ENCODE peak calls at places on chromosomes 5 and 9, in four cellular contexts. One of them, this sample, is unnamed.

GRCh38 chr5:3186711-3187450 is 408.8 kb upstream of the IRX1 start:
- DNase-seq in foreskin fibroblast: no peak
- DNase-seq in tibial artery: no peak
- DNase-seq in GM12865: no peak
- DNase-seq in this sample: no peak

GRCh38 chr9:114059047-114059803 is 18.9 kb downstream of the AMBP start:
- DNase-seq in foreskin fibroblast: no peak
- DNase-seq in tibial artery: peak; percentile 88
- DNase-seq in GM12865: no peak
- DNase-seq in this sample: peak; percentile 17

GRCh38 chr5:134133213-134133994 is 18.9 kb downstream of the TCF7 start:
- DNase-seq in tibial artery: peak; percentile 62
- DNase-seq in foreskin fibroblast: no peak
- DNase-seq in GM12865: no peak
- DNase-seq in this sample: no peak

GRCh38 chr5:35924122-35924949 is 14.1 kb downstream of the CAPSL start:
- DNase-seq in GM12865: no peak
- DNase-seq in foreskin fibroblast: peak; percentile 73
- DNase-seq in tibial artery: no peak
- DNase-seq in this sample: peak; percentile 28

GRCh38 chr5:78269088-78269703 is 25.3 kb downstream of the AP3B1 start:
- DNase-seq in foreskin fibroblast: peak; percentile 15
- DNase-seq in GM12865: peak; percentile 4
- DNase-seq in tibial artery: no peak
- DNase-seq in this sample: peak; percentile 36

GRCh38 chr9:8855046-8855445 is 1055.5 kb upstream of the DMAC1 start:
- DNase-seq in tibial artery: no peak
- DNase-seq in GM12865: no peak
- DNase-seq in foreskin fibroblast: peak; percentile 70
- DNase-seq in this sample: peak; percentile 31

GRCh38 chr5:125484272-125485002 is 738.0 kb upstream of the ZNF608 start:
- DNase-seq in foreskin fibroblast: peak; percentile 95
- DNase-seq in GM12865: no peak
- DNase-seq in tibial artery: peak; percentile 92
- DNase-seq in this sample: peak; percentile 94

GRCh38 chr9:129253820-129254381 is 75.8 kb upstream of the IER5L start:
- DNase-seq in tibial artery: peak; percentile 91
- DNase-seq in foreskin fibroblast: no peak
- DNase-seq in GM12865: no peak
- DNase-seq in this sample: peak; percentile 64

GRCh38 chr5:124365491-124365890 is 380.9 kb downstream of the ZNF608 start:
- DNase-seq in foreskin fibroblast: no peak
- DNase-seq in tibial artery: no peak
- DNase-seq in GM12865: no peak
- DNase-seq in this sample: no peak

GRCh38 chr9:95910023-95910706 is 34.7 kb downstream of the ERCC6L2 start:
- DNase-seq in GM12865: no peak
- DNase-seq in tibial artery: no peak
- DNase-seq in foreskin fibroblast: peak; percentile 22
- DNase-seq in this sample: peak; percentile 21

GRCh38 chr5:54469655-54470054 is 14.2 kb downstream of the HSPB3 start:
- DNase-seq in GM12865: peak; percentile 55
- DNase-seq in foreskin fibroblast: peak; percentile 45
- DNase-seq in tibial artery: no peak
- DNase-seq in this sample: no peak

GRCh38 chr9:134617246-134617645 is 24.4 kb upstream of the COL5A1 start:
- DNase-seq in tibial artery: peak; percentile 40
- DNase-seq in foreskin fibroblast: no peak
- DNase-seq in GM12865: no peak
- DNase-seq in this sample: no peak

GRCh38 chr5:22044229-22044628 is 808.9 kb downstream of the CDH12 start:
- DNase-seq in GM12865: no peak
- DNase-seq in tibial artery: no peak
- DNase-seq in foreskin fibroblast: no peak
- DNase-seq in this sample: no peak
- H3K4me3 ChIP-seq in GM12865: no peak overlapping the region
- H3K4me3 ChIP-seq in tibial artery: no peak overlapping the region
- H3K4me3 ChIP-seq in foreskin fibroblast: no peak overlapping the region
- H3K4me3 ChIP-seq in this sample: no peak overlapping the region

GRCh38 chr9:86795861-86796497 is 151.3 kb downstream of the GAS1 start:
- DNase-seq in foreskin fibroblast: peak; percentile 95
- DNase-seq in GM12865: no peak
- DNase-seq in tibial artery: peak; percentile 75
- DNase-seq in this sample: peak; percentile 93
- TF ChIP-seq CTCF in foreskin fibroblast: peak; percentile 47
- TF ChIP-seq CTCF in GM12865: no peak
- TF ChIP-seq CTCF in tibial artery: peak; percentile 25
- TF ChIP-seq CTCF in this sample: peak; percentile 49

DNA sequence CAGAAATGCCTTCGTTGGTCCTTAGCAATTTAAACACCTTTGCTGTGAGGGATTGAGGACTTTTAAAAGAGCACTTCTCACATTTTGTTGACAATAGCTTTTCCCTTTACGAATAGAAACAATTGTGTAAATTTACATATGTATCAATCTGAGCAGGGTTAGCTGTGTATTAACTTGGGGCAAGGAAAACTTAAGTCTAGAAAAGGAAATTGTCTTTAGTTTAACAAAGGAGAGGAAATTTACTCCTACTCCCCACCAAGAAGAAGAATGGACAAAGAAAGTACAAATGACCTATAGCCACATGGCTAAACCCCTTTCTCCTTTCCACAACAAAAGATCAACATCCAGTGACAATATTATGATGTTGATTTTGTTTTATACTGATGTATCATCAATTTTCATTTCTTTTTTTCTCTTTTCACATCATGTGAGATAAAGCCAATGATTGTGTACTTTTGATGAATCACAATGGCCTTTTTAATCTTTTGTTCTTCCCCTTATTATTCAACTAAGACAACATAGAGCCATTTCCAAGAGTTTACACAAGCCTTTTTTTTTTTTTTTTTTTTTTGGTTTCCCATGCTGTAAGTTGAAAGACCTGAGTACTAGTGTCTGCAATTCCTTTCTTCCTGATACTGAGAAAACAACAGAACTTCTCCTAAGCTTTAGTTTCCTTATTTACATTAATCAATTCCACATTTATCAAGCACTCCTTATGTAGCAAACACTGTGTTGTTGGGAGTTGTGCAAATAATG is 19.0 kb downstream of the FOXB2 start:
- DNase-seq in GM12865: no peak
- DNase-seq in tibial artery: no peak
- DNase-seq in foreskin fibroblast: no peak
- DNase-seq in this sample: no peak
- H3K4me3 ChIP-seq in GM12865: no peak overlapping the region
- H3K4me3 ChIP-seq in tibial artery: no peak overlapping the region
- H3K4me3 ChIP-seq in foreskin fibroblast: no peak overlapping the region
- H3K4me3 ChIP-seq in this sample: no peak overlapping the region

DNA sequence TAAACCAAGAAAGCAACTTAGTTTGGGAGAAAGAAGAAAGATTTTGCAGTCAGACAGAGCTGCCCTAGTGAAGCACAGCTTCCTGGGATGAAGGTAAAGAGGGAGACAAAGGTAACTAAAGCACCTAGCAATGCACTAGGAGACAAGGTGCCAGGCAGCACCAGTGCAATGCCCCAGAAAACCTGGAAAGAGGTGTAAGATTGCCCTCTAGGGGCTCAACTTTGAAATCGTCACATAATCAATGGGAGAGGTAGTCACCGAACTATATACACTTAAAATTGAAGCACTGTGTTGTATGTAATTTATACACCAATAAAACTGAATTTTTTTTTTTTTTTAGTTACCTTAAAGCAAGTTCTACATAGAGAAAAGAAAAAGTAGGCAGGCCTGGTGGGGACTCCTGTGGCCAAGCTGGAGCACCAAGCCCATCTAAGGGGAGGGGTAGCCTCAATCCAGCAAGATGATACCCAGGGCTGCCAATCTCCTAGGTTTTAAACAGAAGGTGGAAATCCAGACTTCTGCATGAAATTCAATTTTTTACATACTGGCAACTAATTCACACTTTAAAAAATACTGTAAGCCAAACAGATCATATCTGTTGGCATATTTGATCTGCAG is 48.2 kb downstream of the CDK5RAP2 start:
- DNase-seq in tibial artery: no peak
- DNase-seq in GM12865: peak; percentile 5
- DNase-seq in foreskin fibroblast: peak; percentile 58
- DNase-seq in this sample: peak; percentile 56
- TF ChIP-seq CTCF in tibial artery: no peak
- TF ChIP-seq CTCF in GM12865: no peak
- TF ChIP-seq CTCF in foreskin fibroblast: peak; percentile 28
- TF ChIP-seq CTCF in this sample: peak; percentile 59

GRCh38 chr5:177362871-177363507 is 5.3 kb downstream of the RGS14 start:
- DNase-seq in GM12865: peak; percentile 86
- DNase-seq in tibial artery: no peak
- DNase-seq in foreskin fibroblast: peak; percentile 71
- DNase-seq in this sample: peak; percentile 40

GRCh38 chr5:177361418-177362101 is 3.8 kb downstream of the RGS14 start:
- DNase-seq in foreskin fibroblast: no peak
- DNase-seq in tibial artery: no peak
- DNase-seq in GM12865: peak; percentile 52
- DNase-seq in this sample: no peak

GRCh38 chr5:177364159-177364962 is 6.6 kb downstream of the RGS14 start:
- DNase-seq in tibial artery: no peak
- DNase-seq in foreskin fibroblast: peak; percentile 32
- DNase-seq in GM12865: peak; percentile 84
- DNase-seq in this sample: peak; percentile 43

GRCh38 chr5:177363565-177363964 is 5.8 kb downstream of the RGS14 start:
- DNase-seq in foreskin fibroblast: no peak
- DNase-seq in tibial artery: no peak
- DNase-seq in GM12865: no peak
- DNase-seq in this sample: no peak

DNA sequence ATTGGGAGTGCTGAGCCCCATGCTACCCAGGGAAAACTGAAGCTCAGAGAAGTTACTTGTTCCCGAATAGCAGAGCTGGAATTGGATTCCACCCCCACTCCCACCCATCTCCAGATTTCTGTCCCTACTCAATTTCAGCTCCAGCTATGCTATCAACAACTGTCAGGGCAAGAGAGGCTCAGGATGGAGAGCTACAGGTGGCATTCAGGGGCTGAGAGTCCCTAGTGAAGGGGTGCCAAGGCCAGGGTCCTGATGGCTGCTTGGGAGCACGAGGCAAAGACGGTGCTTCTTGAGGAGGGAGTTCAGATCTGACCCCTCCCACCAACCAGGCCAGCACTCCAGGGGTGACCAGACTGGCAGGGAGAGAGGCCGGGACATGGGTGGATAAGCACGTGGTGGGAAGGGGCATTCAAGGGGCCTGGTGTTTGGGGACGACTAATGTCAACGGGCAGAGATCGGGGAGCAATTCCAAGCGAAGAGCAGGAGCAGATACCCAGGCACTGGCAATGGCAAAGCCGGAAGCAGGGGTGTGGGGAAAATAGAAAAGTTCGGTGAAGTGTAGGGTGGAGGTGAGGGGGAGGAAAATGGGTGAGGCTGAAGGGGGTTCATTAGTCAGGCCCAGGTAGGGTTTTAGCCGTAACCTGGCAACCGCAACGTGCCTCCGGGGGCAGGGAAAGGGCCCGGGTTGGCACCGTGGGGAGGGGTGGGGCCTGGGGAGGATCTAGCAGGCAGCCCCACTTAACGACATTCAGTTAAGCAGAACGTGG is 4.6 kb downstream of the RGS14 start:
- DNase-seq in tibial artery: no peak
- DNase-seq in foreskin fibroblast: no peak
- DNase-seq in GM12865: no peak
- DNase-seq in this sample: no peak
- H3K4me3 ChIP-seq in tibial artery: no peak overlapping the region
- H3K4me3 ChIP-seq in foreskin fibroblast: no peak overlapping the region
- H3K4me3 ChIP-seq in GM12865: peak overlapping the region; percentile 10
- H3K4me3 ChIP-seq in this sample: no peak overlapping the region

DNA sequence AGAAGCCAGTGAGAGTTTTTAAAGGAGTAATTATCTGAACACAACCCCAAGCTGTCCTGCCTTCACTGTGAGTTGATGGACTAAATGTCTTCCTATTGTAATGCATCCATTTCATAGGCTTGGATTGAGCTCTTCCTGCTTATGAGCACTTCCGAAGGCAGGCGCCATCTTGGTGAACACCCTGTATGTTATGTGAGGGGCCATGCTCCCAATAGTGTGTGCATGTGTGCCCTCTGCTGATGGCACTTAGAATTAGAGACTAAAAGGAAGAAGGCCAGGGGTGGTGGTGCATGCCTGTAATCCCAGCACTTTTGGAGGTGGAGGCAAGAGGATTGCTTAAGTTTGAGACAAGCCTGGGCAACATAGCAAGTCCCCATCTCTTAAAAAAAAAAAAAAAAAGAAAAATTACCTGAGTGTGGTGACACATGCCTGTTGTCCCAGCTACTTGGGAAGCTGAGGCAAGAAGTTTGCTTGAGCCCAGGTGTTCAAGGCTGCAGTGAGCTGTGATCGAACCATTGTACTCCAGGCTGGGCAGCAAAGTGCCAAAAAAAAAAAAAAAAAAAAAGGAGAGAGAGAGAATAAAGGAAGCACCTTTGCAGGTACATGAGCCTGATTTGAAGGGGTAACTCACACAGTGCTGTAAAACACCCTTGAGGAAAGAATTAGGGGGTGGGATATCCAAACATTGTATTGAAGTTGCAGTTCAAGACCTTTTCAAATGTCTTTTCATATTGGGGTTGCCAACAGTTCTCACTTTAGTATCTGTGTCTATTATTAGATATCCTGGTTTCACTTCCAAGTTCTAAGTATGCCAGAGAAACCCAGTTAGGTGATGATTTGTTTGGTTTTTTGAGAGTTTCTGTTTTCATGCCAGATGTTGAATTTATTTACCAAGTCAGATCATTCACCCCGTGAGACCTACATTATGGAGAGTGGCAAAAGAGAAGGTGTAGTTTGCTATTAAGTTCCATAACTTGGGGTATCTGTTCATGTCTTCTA is 64.8 kb downstream of the C9orf152 start:
- DNase-seq in foreskin fibroblast: no peak
- DNase-seq in tibial artery: no peak
- DNase-seq in GM12865: peak; percentile 82
- DNase-seq in this sample: no peak
- TF ChIP-seq CTCF in foreskin fibroblast: no peak
- TF ChIP-seq CTCF in tibial artery: no peak
- TF ChIP-seq CTCF in GM12865: peak; percentile 26
- TF ChIP-seq CTCF in this sample: peak; percentile 16

GRCh38 chr5:73437126-73438047 is 11.2 kb downstream of the FOXD1 start:
- DNase-seq in foreskin fibroblast: peak; percentile 83
- DNase-seq in tibial artery: no peak
- DNase-seq in GM12865: no peak
- DNase-seq in this sample: no peak

GRCh38 chr5:73434921-73435320 is 13.7 kb downstream of the FOXD1 start:
- DNase-seq in foreskin fibroblast: no peak
- DNase-seq in GM12865: no peak
- DNase-seq in tibial artery: no peak
- DNase-seq in this sample: no peak

GRCh38 chr5:73438048-73438896 is 10.3 kb downstream of the FOXD1 start:
- DNase-seq in foreskin fibroblast: no peak
- DNase-seq in GM12865: no peak
- DNase-seq in tibial artery: no peak
- DNase-seq in this sample: no peak

GRCh38 chr5:73435640-73436534 is 12.7 kb downstream of the FOXD1 start:
- DNase-seq in GM12865: no peak
- DNase-seq in tibial artery: no peak
- DNase-seq in foreskin fibroblast: no peak
- DNase-seq in this sample: no peak

GRCh38 chr5:73436535-73437125 is 11.9 kb downstream of the FOXD1 start:
- DNase-seq in foreskin fibroblast: no peak
- DNase-seq in tibial artery: no peak
- DNase-seq in GM12865: no peak
- DNase-seq in this sample: no peak
- H3K4me3 ChIP-seq in foreskin fibroblast: peak overlapping the region; percentile 19
- H3K4me3 ChIP-seq in tibial artery: peak overlapping the region; percentile 23
- H3K4me3 ChIP-seq in GM12865: no peak overlapping the region
- H3K4me3 ChIP-seq in this sample: no peak overlapping the region

This sample was measured in fibroblast of pulmonary artery.